ENCODE peak calls at places on chromosomes 3 and 15, in ten cellular contexts. C is cardiac fibroblast; X is HS-27A; F is GDM1; G is kidney; R is HTR-8/SVneo; L is H7; N is T-cell; Y is GM12865; O is activated CD4-positive, alpha-beta memory T cell treated with anti-CD3 and anti-CD28 coated beads, Interleukin-2, amount 10 ng/mL, durations not matched to agents 7 days and 5 days. Z is an unnamed sample.
A peak's percentile ranks its signal among the peaks of the same experiment; 100 is the strongest.

GRCh38 chr3:53223541-53223966 is 32.3 kb downstream of the TKT start:
- DNase-seq in C (no peak), X (no peak), F (no peak), G (no peak), R (no peak), L (peak; percentile 64), N (no peak), Y (no peak), O (no peak), Z (no peak)

GRCh38 chr3:15241341-15241740 is 35.3 kb downstream of the CAPN7 start:
- DNase-seq in C (peak; percentile 26), X (no peak), F (peak; percentile 1), G (no peak), R (peak; percentile 10), L (peak; percentile 51), N (peak; percentile 29), Y (peak; percentile 60), O (peak; percentile 56), Z (peak; percentile 31)

GRCh38 chr15:22974745-22975144 is 5.4 kb downstream of the CYFIP1 start:
- DNase-seq in C (no peak), X (no peak), F (peak; percentile 61), G (no peak), R (no peak), L (no peak), N (no peak), Y (no peak), O (no peak), Z (no peak)

GRCh38 chr3:100256724-100257123 is 4.1 kb upstream of the TBC1D23 start:
- DNase-seq in C (peak; percentile 34), X (no peak), F (no peak), G (no peak), R (no peak), L (no peak), N (no peak), Y (no peak), O (no peak), Z (no peak)

GRCh38 chr3:114213262-114213668 is 24.1 kb downstream of the ZNF80 start:
- DNase-seq in C (peak; percentile 55), X (no peak), F (no peak), G (no peak), R (no peak), L (no peak), N (no peak), Y (no peak), O (no peak), Z (peak; percentile 69)

GRCh38 chr15:48331796-48332641 is 790 bp downstream of the DUT start:
- DNase-seq in C (no peak), X (peak; percentile 40), F (peak; percentile 66), G (peak; percentile 88), R (peak; percentile 58), L (peak; percentile 89), N (peak; percentile 67), Y (peak; percentile 86), O (peak; percentile 76), Z (peak; percentile 65)

GRCh38 chr3:128879991-128880390 is 571 bp downstream of the ACAD9 start:
- DNase-seq in C (no peak), X (no peak), F (no peak), G (no peak), R (no peak), L (no peak), N (no peak), Y (no peak), O (peak; percentile 17), Z (no peak)

GRCh38 chr3:50354850-50355249 is 4.2 kb downstream of the CYB561D2 start:
- DNase-seq in C (no peak), X (no peak), F (no peak), G (no peak), R (no peak), L (no peak), N (no peak), Y (no peak), O (no peak), Z (no peak)

GRCh38 chr15:77034620-77035467 is 36.1 kb downstream of the TSPAN3 start:
- DNase-seq in C (peak; percentile 26), X (no peak), F (peak; percentile 10), G (peak; percentile 66), R (no peak), L (peak; percentile 89), N (peak; percentile 35), Y (peak; percentile 44), O (peak; percentile 17), Z (peak; percentile 29)

GRCh38 chr3:180923561-180923960 is 11.1 kb downstream of the FXR1 start:
- DNase-seq in C (no peak), X (no peak), F (no peak), G (no peak), R (no peak), L (no peak), N (no peak), Y (no peak), O (no peak), Z (no peak)

GRCh38 chr3:195849322-195850074 is 37.8 kb upstream of the MUC4 start:
- DNase-seq in C (no peak), X (no peak), F (no peak), G (peak; percentile 46), R (no peak), L (peak; percentile 63), N (no peak), Y (peak; percentile 62), O (no peak), Z (no peak)

GRCh38 chr3:17118771-17119170 is 234.0 kb downstream of the PLCL2 start:
- DNase-seq in C (no peak), X (no peak), F (no peak), G (peak; percentile 53), R (no peak), L (no peak), N (no peak), Y (peak; percentile 45), O (no peak), Z (no peak)

GRCh38 chr3:123314409-123315270 is 112.9 kb downstream of the SEC22A start:
- DNase-seq in C (no peak), X (no peak), F (no peak), G (peak; percentile 26), R (no peak), L (peak; percentile 94), N (no peak), Y (no peak), O (no peak), Z (no peak)

GRCh38 chr3:73144828-73145227 is 83.4 kb downstream of the EBLN2 start:
- DNase-seq in C (no peak), X (no peak), F (no peak), G (no peak), R (no peak), L (no peak), N (no peak), Y (no peak), O (no peak), Z (no peak)

GRCh38 chr3:183825380-183826161 is at the start of gene MAP6D1:
- DNase-seq in C (peak; percentile 46), X (no peak), F (peak; percentile 51), G (no peak), R (peak; percentile 86), L (peak; percentile 97), N (peak; percentile 31), Y (peak; percentile 53), O (peak; percentile 22), Z (peak; percentile 31)

GRCh38 chr3:150402217-150402616 is 5.9 kb upstream of the TSC22D2 start:
- DNase-seq in C (no peak), X (no peak), F (no peak), G (no peak), R (no peak), L (no peak), N (no peak), Y (no peak), O (no peak), Z (no peak)

GRCh38 chr15:71278989-71279756 is 163.9 kb downstream of the THSD4 start:
- DNase-seq in C (peak; percentile 97), X (peak; percentile 96), F (no peak), G (no peak), R (peak; percentile 81), L (no peak), N (no peak), Y (no peak), O (no peak), Z (peak; percentile 98)

GRCh38 chr3:79019137-79019923 is 748.5 kb downstream of the ROBO1 start:
- DNase-seq in C (peak; percentile 95), X (peak; percentile 52), F (no peak), G (peak; percentile 91), R (peak; percentile 74), L (peak; percentile 77), N (no peak), Y (peak; percentile 81), O (no peak), Z (peak; percentile 94)

GRCh38 chr15:48720646-48721045 is 75.1 kb upstream of the FBN1 start:
- DNase-seq in C (peak; percentile 37), X (no peak), F (no peak), G (no peak), R (no peak), L (no peak), N (no peak), Y (no peak), O (no peak), Z (peak; percentile 42)

GRCh38 chr3:58041182-58041825 is 33.1 kb downstream of the FLNB start:
- DNase-seq in C (no peak), X (no peak), F (no peak), G (no peak), R (no peak), L (no peak), N (no peak), Y (no peak), O (no peak), Z (peak; percentile 41)

GRCh38 chr15:29815000-29815704 is 7.1 kb downstream of the TJP1 start:
- DNase-seq in C (peak; percentile 25), X (no peak), F (no peak), G (no peak), R (no peak), L (no peak), N (no peak), Y (no peak), O (no peak), Z (peak; percentile 40)

GRCh38 chr15:68126415-68126814 is 72.3 kb downstream of the PIAS1 start:
- DNase-seq in C (peak; percentile 29), X (no peak), F (no peak), G (no peak), R (no peak), L (no peak), N (no peak), Y (no peak), O (no peak), Z (no peak)

GRCh38 chr3:535566-536416 is 339.2 kb downstream of the CHL1 start:
- DNase-seq in C (peak; percentile 6), X (no peak), F (no peak), G (peak; percentile 82), R (no peak), L (peak; percentile 18), N (no peak), Y (no peak), O (no peak), Z (peak; percentile 10)

GRCh38 chr15:63539517-63539916 is 35.1 kb downstream of the USP3 start:
- DNase-seq in C (peak; percentile 48), X (no peak), F (no peak), G (no peak), R (no peak), L (no peak), N (no peak), Y (no peak), O (no peak), Z (peak; percentile 47)

GRCh38 chr15:40256642-40257235 is 17.9 kb downstream of the PAK6 start:
- DNase-seq in C (peak; percentile 23), X (no peak), F (no peak), G (peak; percentile 34), R (no peak), L (no peak), N (no peak), Y (no peak), O (no peak), Z (peak; percentile 40)

GRCh38 chr3:46856576-46857471 is 6.4 kb downstream of the MYL3 start:
- DNase-seq in C (no peak), X (no peak), F (no peak), G (peak; percentile 40), R (no peak), L (no peak), N (no peak), Y (no peak), O (no peak), Z (no peak)

GRCh38 chr3:133980035-133980434 is 49.7 kb downstream of the SLCO2A1 start:
- DNase-seq in C (no peak), X (no peak), F (no peak), G (no peak), R (no peak), L (no peak), N (no peak), Y (no peak), O (no peak), Z (no peak)

GRCh38 chr15:101206173-101206572 is 45.7 kb downstream of the CHSY1 start:
- DNase-seq in C (peak; percentile 55), X (no peak), F (no peak), G (no peak), R (no peak), L (no peak), N (peak; percentile 42), Y (no peak), O (peak; percentile 78), Z (peak; percentile 46)